ENCODE peak calls at places on chromosomes 16 and 17, in eight cellular contexts. One of them, this sample, is unnamed.

GRCh38 chr16:26816266-26816665 is 250.5 kb upstream of the C16orf82 start:
- DNase-seq in GM12878: no peak
- DNase-seq in K562: no peak
- DNase-seq in A549: no peak
- DNase-seq in GM23338: no peak
- DNase-seq in HCT116: no peak
- DNase-seq in SK-N-SH: no peak
- DNase-seq in HepG2: peak; percentile 11
- DNase-seq in this sample: no peak

GRCh38 chr17:29379084-29379811 is 10.9 kb upstream of the TAOK1 start:
- DNase-seq in GM12878: no peak
- DNase-seq in K562: no peak
- DNase-seq in A549: no peak
- DNase-seq in GM23338: no peak
- DNase-seq in HCT116: no peak
- DNase-seq in SK-N-SH: no peak
- DNase-seq in HepG2: no peak
- DNase-seq in this sample: no peak

GRCh38 chr17:73231363-73231762 is 30.3 kb downstream of the CPSF4L start:
- DNase-seq in GM12878: no peak
- DNase-seq in K562: no peak
- DNase-seq in A549: peak; percentile 23
- DNase-seq in GM23338: peak; percentile 42
- DNase-seq in HCT116: no peak
- DNase-seq in SK-N-SH: peak; percentile 54
- DNase-seq in HepG2: no peak
- DNase-seq in this sample: no peak

GRCh38 chr17:63826468-63827001 is 696 bp upstream of the PSMC5 start:
- DNase-seq in GM12878: no peak
- DNase-seq in K562: no peak
- DNase-seq in A549: no peak
- DNase-seq in GM23338: peak; percentile 56
- DNase-seq in HCT116: no peak
- DNase-seq in SK-N-SH: peak; percentile 55
- DNase-seq in HepG2: no peak
- DNase-seq in this sample: no peak

GRCh38 chr17:76527430-76528111 is 9.9 kb downstream of the CYGB start:
- DNase-seq in GM12878: no peak
- DNase-seq in K562: peak; percentile 33
- DNase-seq in A549: no peak
- DNase-seq in GM23338: peak; percentile 85
- DNase-seq in HCT116: no peak
- DNase-seq in SK-N-SH: peak; percentile 71
- DNase-seq in HepG2: peak; percentile 80
- DNase-seq in this sample: no peak

GRCh38 chr17:59406808-59407381 is 75.4 kb downstream of the YPEL2 start:
- DNase-seq in GM12878: no peak
- DNase-seq in K562: no peak
- DNase-seq in A549: peak; percentile 56
- DNase-seq in GM23338: no peak
- DNase-seq in HCT116: no peak
- DNase-seq in SK-N-SH: peak; percentile 74
- DNase-seq in HepG2: peak; percentile 20
- DNase-seq in this sample: no peak

GRCh38 chr17:48045270-48046001 is 2.7 kb upstream of the NFE2L1 start:
- DNase-seq in GM12878: no peak
- DNase-seq in K562: peak; percentile 54
- DNase-seq in A549: no peak
- DNase-seq in GM23338: no peak
- DNase-seq in HCT116: no peak
- DNase-seq in SK-N-SH: no peak
- DNase-seq in HepG2: no peak
- DNase-seq in this sample: no peak

GRCh38 chr17:31830971-31831755 is 27.9 kb downstream of the COPRS start:
- DNase-seq in GM12878: no peak
- DNase-seq in K562: no peak
- DNase-seq in A549: no peak
- DNase-seq in GM23338: no peak
- DNase-seq in HCT116: no peak
- DNase-seq in SK-N-SH: no peak
- DNase-seq in HepG2: no peak
- DNase-seq in this sample: no peak

GRCh38 chr16:58411736-58412614 is 19.7 kb downstream of the GINS3 start:
- DNase-seq in GM12878: no peak
- DNase-seq in K562: peak; percentile 34
- DNase-seq in A549: no peak
- DNase-seq in GM23338: no peak
- DNase-seq in HCT116: no peak
- DNase-seq in SK-N-SH: peak; percentile 45
- DNase-seq in HepG2: no peak
- DNase-seq in this sample: no peak

GRCh38 chr16:55622930-55623561 is 32.7 kb upstream of the SLC6A2 start:
- DNase-seq in GM12878: no peak
- DNase-seq in K562: peak; percentile 60
- DNase-seq in A549: peak; percentile 39
- DNase-seq in GM23338: peak; percentile 86
- DNase-seq in HCT116: peak; percentile 15
- DNase-seq in SK-N-SH: peak; percentile 30
- DNase-seq in HepG2: peak; percentile 100
- DNase-seq in this sample: peak; percentile 0

GRCh38 chr17:27322690-27323508 is 29.0 kb downstream of the WSB1 start:
- DNase-seq in GM12878: no peak
- DNase-seq in K562: no peak
- DNase-seq in A549: no peak
- DNase-seq in GM23338: no peak
- DNase-seq in HCT116: no peak
- DNase-seq in SK-N-SH: no peak
- DNase-seq in HepG2: no peak
- DNase-seq in this sample: no peak

GRCh38 chr17:78486946-78487680 is 90.1 kb downstream of the DNAH17 start:
- DNase-seq in GM12878: no peak
- DNase-seq in K562: no peak
- DNase-seq in A549: no peak
- DNase-seq in GM23338: no peak
- DNase-seq in HCT116: no peak
- DNase-seq in SK-N-SH: no peak
- DNase-seq in HepG2: no peak
- DNase-seq in this sample: no peak

GRCh38 chr17:82823004-82823403 is 16.8 kb downstream of the ZNF750 start:
- DNase-seq in GM12878: no peak
- DNase-seq in K562: peak; percentile 48
- DNase-seq in A549: no peak
- DNase-seq in GM23338: peak; percentile 68
- DNase-seq in HCT116: no peak
- DNase-seq in SK-N-SH: peak; percentile 52
- DNase-seq in HepG2: peak; percentile 15
- DNase-seq in this sample: no peak

GRCh38 chr17:45060382-45060823 is 714 bp upstream of the NMT1 start:
- DNase-seq in GM12878: no peak
- DNase-seq in K562: no peak
- DNase-seq in A549: no peak
- DNase-seq in GM23338: no peak
- DNase-seq in HCT116: no peak
- DNase-seq in SK-N-SH: no peak
- DNase-seq in HepG2: no peak
- DNase-seq in this sample: no peak

GRCh38 chr17:45696442-45696841 is 87.7 kb upstream of the CRHR1 start:
- DNase-seq in GM12878: no peak
- DNase-seq in K562: no peak
- DNase-seq in A549: no peak
- DNase-seq in GM23338: no peak
- DNase-seq in HCT116: no peak
- DNase-seq in SK-N-SH: no peak
- DNase-seq in HepG2: no peak
- DNase-seq in this sample: no peak

GRCh38 chr16:29862383-29862883 is 593 bp downstream of the CDIPT start:
- DNase-seq in GM12878: no peak
- DNase-seq in K562: peak; percentile 28
- DNase-seq in A549: peak; percentile 39
- DNase-seq in GM23338: peak; percentile 45
- DNase-seq in HCT116: no peak
- DNase-seq in SK-N-SH: peak; percentile 63
- DNase-seq in HepG2: no peak
- DNase-seq in this sample: no peak

DNA sequence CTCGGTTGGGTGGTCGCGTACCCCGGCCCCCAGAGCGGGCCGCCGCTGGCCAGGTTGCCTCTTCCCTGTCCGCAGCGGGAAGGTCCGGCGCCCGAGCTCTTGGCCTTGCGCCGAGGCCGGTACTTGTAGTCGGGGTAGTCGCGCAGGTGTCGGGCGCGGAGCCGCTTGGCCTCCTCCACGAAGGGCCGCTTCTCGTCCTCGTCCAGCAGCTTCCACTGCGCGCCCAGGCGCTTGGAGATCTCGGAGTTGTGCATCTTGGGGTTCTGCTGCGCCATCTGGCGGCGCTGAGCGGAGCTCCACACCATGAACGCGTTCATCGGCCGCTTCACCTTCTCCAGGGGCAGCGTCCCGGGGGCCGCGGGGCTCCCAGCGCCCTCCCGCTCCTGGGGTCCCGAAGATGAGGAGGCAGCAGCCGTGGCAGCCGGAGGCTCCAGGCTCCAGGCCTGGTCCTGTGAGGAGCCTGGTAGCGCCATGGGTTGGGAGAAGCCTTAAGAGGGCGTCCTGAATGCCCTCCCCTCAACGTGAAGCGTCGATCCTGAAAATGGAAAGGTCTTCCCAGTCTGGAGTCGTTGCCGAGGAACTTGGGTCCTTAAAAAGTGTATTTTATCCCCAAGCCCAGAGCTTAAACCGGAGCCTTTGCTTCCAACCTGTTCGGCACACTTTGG is 558 bp downstream of the SOX15 start:
- DNase-seq in GM12878: no peak
- DNase-seq in K562: no peak
- DNase-seq in A549: peak; percentile 72
- DNase-seq in GM23338: peak; percentile 94
- DNase-seq in HCT116: no peak
- DNase-seq in SK-N-SH: peak; percentile 91
- DNase-seq in HepG2: no peak
- DNase-seq in this sample: no peak
- H3K4me1 ChIP-seq in GM12878: peaks cover 3% of the 10 kb centered on the region
- H3K4me1 ChIP-seq in K562: peaks cover 50% of the 10 kb centered on the region
- H3K4me1 ChIP-seq in A549: peaks cover 36% of the 10 kb centered on the region
- H3K4me1 ChIP-seq in GM23338: peaks cover 21% of the 10 kb centered on the region
- H3K4me1 ChIP-seq in HCT116: peaks cover 33% of the 10 kb centered on the region
- H3K4me1 ChIP-seq in SK-N-SH: peaks cover 32% of the 10 kb centered on the region
- H3K4me1 ChIP-seq in HepG2: peaks cover 13% of the 10 kb centered on the region
- H3K4me1 ChIP-seq in this sample: peaks cover 17% of the 10 kb centered on the region

GRCh38 chr17:4324463-4324862 is 42.0 kb downstream of the UBE2G1 start:
- DNase-seq in GM12878: no peak
- DNase-seq in K562: no peak
- DNase-seq in A549: no peak
- DNase-seq in GM23338: no peak
- DNase-seq in HCT116: no peak
- DNase-seq in SK-N-SH: no peak
- DNase-seq in HepG2: no peak
- DNase-seq in this sample: no peak

GRCh38 chr17:4326112-4326511 is 40.4 kb downstream of the UBE2G1 start:
- DNase-seq in GM12878: no peak
- DNase-seq in K562: no peak
- DNase-seq in A549: no peak
- DNase-seq in GM23338: no peak
- DNase-seq in HCT116: no peak
- DNase-seq in SK-N-SH: no peak
- DNase-seq in HepG2: no peak
- DNase-seq in this sample: no peak

GRCh38 chr17:4329838-4330237 is 36.6 kb downstream of the UBE2G1 start:
- DNase-seq in GM12878: no peak
- DNase-seq in K562: no peak
- DNase-seq in A549: peak; percentile 88
- DNase-seq in GM23338: no peak
- DNase-seq in HCT116: peak; percentile 93
- DNase-seq in SK-N-SH: no peak
- DNase-seq in HepG2: no peak
- DNase-seq in this sample: peak; percentile 69

GRCh38 chr17:4326608-4327007 is 39.9 kb downstream of the UBE2G1 start:
- DNase-seq in GM12878: no peak
- DNase-seq in K562: no peak
- DNase-seq in A549: no peak
- DNase-seq in GM23338: no peak
- DNase-seq in HCT116: no peak
- DNase-seq in SK-N-SH: no peak
- DNase-seq in HepG2: no peak
- DNase-seq in this sample: no peak

DNA sequence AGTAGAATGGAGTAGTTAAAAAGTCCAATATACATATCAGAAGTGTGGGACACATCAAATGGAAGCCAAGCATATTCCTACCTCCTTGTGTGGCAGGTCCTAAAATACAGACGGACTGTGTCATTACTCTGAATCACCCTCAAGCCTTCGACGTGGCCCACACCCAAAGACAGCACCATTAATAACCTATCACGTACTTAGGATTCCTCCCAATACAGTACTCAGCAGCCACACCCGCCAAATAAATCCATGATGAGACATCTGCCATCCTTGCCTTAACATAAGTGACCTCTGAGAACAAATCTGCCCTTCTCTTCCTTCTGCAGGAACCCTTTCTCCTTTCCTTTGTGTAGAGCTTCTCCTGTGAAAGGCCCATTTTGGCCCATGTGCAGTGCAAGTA is 38.8 kb downstream of the UBE2G1 start:
- DNase-seq in GM12878: no peak
- DNase-seq in K562: no peak
- DNase-seq in A549: peak; percentile 86
- DNase-seq in GM23338: no peak
- DNase-seq in HCT116: peak; percentile 82
- DNase-seq in SK-N-SH: no peak
- DNase-seq in HepG2: no peak
- DNase-seq in this sample: peak; percentile 88
- TF ChIP-seq REST in GM12878: no peak
- TF ChIP-seq REST in K562: no peak
- TF ChIP-seq REST in A549: no peak
- TF ChIP-seq REST in GM23338: no peak
- TF ChIP-seq REST in HCT116: no peak
- TF ChIP-seq REST in SK-N-SH: no peak
- TF ChIP-seq REST in HepG2: no peak
- TF ChIP-seq REST in this sample: no peak

GRCh38 chr16:4324479-4324868 is 8.6 kb downstream of the GLIS2 start:
- DNase-seq in GM12878: no peak
- DNase-seq in K562: no peak
- DNase-seq in A549: no peak
- DNase-seq in GM23338: no peak
- DNase-seq in HCT116: no peak
- DNase-seq in SK-N-SH: no peak
- DNase-seq in HepG2: no peak
- DNase-seq in this sample: no peak
- H3K4me1 ChIP-seq in GM12878: peaks cover 9% of the 10 kb centered on the region
- H3K4me1 ChIP-seq in K562: peaks cover 84% of the 10 kb centered on the region
- H3K4me1 ChIP-seq in A549: peaks cover 90% of the 10 kb centered on the region
- H3K4me1 ChIP-seq in GM23338: peaks cover 30% of the 10 kb centered on the region
- H3K4me1 ChIP-seq in HCT116: peaks cover 47% of the 10 kb centered on the region
- H3K4me1 ChIP-seq in SK-N-SH: peaks cover 15% of the 10 kb centered on the region
- H3K4me1 ChIP-seq in HepG2: peaks cover 75% of the 10 kb centered on the region
- H3K4me1 ChIP-seq in this sample: peaks cover 95% of the 10 kb centered on the region

DNA sequence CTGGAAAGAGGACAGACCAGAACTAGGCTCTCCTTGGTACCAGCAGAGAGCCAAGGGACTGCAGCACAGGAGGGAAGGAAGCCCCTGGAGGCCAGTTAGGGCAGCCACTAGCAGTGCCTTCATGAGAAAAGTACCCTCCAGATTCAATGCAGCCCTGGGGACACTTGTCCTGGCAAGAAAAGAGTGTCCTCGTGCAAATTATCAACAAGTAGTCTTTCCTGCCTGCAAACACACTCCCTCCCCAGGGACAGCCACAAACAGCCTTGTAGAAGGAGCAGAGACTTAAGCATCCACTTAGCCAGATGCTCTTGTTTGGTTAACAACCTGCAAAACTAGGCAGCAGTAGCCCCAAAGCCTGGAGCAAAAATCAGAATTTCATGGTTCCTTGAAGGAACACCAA is 24.3 kb downstream of the CENPV start:
- DNase-seq in GM12878: no peak
- DNase-seq in K562: no peak
- DNase-seq in A549: no peak
- DNase-seq in GM23338: peak; percentile 26
- DNase-seq in HCT116: no peak
- DNase-seq in SK-N-SH: no peak
- DNase-seq in HepG2: no peak
- DNase-seq in this sample: no peak
- TF ChIP-seq REST in GM12878: no peak
- TF ChIP-seq REST in K562: no peak
- TF ChIP-seq REST in A549: no peak
- TF ChIP-seq REST in GM23338: no peak
- TF ChIP-seq REST in HCT116: no peak
- TF ChIP-seq REST in SK-N-SH: no peak
- TF ChIP-seq REST in HepG2: no peak
- TF ChIP-seq REST in this sample: no peak